ENCODE peak calls at places on chromosomes 16 and 17, in four cellular contexts. C is uterus, D is psoas muscle, U is ascending aorta. P is an unnamed sample.

GRCh38 chr17:46975287-46975686 is 3.8 kb downstream of the RPRML start:
- DNase-seq in D (no peak), U (no peak), C (no peak), P (no peak)

GRCh38 chr16:86120982-86121242 is 221.9 kb downstream of the IRF8 start:
- DNase-seq in D (no peak), C (no peak), U (no peak), P (no peak)

GRCh38 chr17:7235693-7236665 is 1.7 kb upstream of the DVL2 start:
- DNase-seq in D (peak; percentile 15), U (no peak), C (no peak), P (no peak)

GRCh38 chr17:59329558-59330313 is 1.7 kb upstream of the YPEL2 start:
- DNase-seq in U (peak; percentile 22), C (peak; percentile 73), D (peak; percentile 56), P (peak; percentile 67)

GRCh38 chr16:24984101-24984500 is 31.1 kb downstream of the ARHGAP17 start:
- DNase-seq in C (no peak), U (no peak), D (no peak), P (no peak)

GRCh38 chr16:29971304-29971703 is 2.4 kb upstream of the TAOK2 start:
- DNase-seq in C (no peak), D (no peak), U (no peak), P (no peak)

GRCh38 chr17:13981881-13982280 is 87.4 kb upstream of the COX10 start:
- DNase-seq in D (no peak), U (no peak), C (no peak), P (no peak)

GRCh38 chr16:74605746-74606520 is 981 bp downstream of the GLG1 start:
- DNase-seq in U (no peak), D (no peak), C (no peak), P (no peak)

GRCh38 chr17:44781553-44782348 is 23.0 kb downstream of the ADAM11 start:
- DNase-seq in C (peak; percentile 62), D (no peak), U (no peak), P (no peak)

GRCh38 chr17:56925088-56925487 is 11.2 kb upstream of the TRIM25 start:
- DNase-seq in D (no peak), U (no peak), C (no peak), P (no peak)

GRCh38 chr17:30514895-30515596 is 37.8 kb downstream of the GOSR1 start:
- DNase-seq in C (no peak), D (no peak), U (no peak), P (no peak)

GRCh38 chr17:57849163-57849873 is 526 bp downstream of the MRPS23 start:
- DNase-seq in D (no peak), C (no peak), U (no peak), P (no peak)

GRCh38 chr16:85888405-85889331 is 10.3 kb upstream of the IRF8 start:
- DNase-seq in C (no peak), D (no peak), U (no peak), P (no peak)

GRCh38 chr16:87322833-87323726 is 5.9 kb upstream of the C16orf95 start:
- DNase-seq in U (no peak), D (no peak), C (no peak), P (no peak)

GRCh38 chr16:12868788-12869187 is 32.6 kb upstream of the SHISA9 start:
- DNase-seq in U (no peak), D (no peak), C (no peak), P (no peak)

GRCh38 chr17:9110501-9110900 is 89.2 kb downstream of the NTN1 start:
- DNase-seq in C (no peak), U (no peak), D (no peak), P (no peak)

GRCh38 chr16:3216263-3216640 is 18.7 kb downstream of the ZNF200 start:
- DNase-seq in U (no peak), D (no peak), C (no peak), P (no peak)

DNA sequence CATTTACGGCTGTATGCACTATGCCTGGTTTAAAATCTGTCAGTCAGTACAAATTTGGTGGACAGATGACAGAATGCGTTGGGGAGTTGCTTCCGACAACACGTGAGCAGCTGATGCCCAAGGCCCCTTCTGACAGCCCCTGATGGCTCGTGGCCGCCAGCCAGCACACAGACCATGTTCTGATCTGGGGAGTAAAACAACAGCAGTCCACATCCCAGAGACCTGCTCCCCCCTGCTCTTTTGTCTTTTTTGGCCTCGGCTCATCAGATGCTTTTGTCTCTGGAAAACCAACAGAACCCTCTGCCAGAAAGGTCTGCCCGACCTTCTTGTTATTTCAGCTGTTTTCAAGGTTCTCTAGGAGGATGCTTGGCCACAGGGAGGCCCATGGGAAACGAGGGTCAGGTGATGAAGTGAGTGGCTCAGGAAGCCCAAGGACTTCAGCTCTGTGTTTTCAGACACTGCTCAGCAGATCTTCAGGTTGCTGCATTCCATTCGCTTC is 10.8 kb downstream of the ARSG start:
- DNase-seq in D (no peak), U (no peak), C (no peak), P (no peak)
- TF ChIP-seq CTCF in D (no peak), U (no peak), C (no peak), P (no peak)

GRCh38 chr16:9113707-9114106 is 22.3 kb downstream of the HAPSTR1 start:
- DNase-seq in U (no peak), D (no peak), C (no peak), P (no peak)

GRCh38 chr16:9114112-9114511 is 22.7 kb downstream of the HAPSTR1 start:
- DNase-seq in U (no peak), D (no peak), C (no peak), P (no peak)

GRCh38 chr16:9114842-9115241 is 23.4 kb downstream of the HAPSTR1 start:
- DNase-seq in C (no peak), D (no peak), U (no peak), P (no peak)

GRCh38 chr16:9112844-9113186 is 21.4 kb downstream of the HAPSTR1 start:
- DNase-seq in C (no peak), D (no peak), U (no peak), P (no peak)

DNA sequence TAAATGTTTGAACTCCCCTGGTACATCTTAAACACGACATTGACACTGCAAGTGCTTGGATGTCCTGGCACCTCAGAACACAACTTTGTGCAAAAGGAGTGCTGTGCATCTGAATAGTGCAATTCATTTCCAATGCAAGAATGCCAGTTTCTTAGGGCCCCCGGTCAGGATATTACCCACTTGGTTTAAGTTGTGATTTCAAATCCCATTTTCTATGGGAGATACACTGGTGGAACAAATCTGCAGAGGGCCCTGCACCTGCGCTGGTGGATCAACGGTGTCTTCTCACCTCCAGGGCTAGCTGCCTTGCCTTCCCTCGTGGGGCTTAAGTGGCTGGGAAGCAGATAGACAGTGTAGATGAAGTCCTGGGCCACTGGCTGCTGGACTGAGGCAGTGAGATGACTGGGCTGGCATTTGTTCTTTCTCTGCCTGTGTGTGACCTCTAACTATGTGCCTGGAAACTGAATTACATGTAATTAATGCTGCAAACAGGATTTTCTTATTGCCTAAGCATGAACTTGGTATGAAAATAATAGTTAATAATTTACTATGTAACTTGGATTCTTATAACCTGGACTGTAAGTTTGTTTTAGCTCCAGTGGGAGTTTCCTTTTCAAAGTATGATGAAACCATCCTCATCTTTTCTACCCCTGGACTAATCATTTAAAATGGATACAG is 20.9 kb downstream of the HAPSTR1 start:
- DNase-seq in D (no peak), U (no peak), C (no peak), P (no peak)
- H3K27ac ChIP-seq in D (peak overlapping the region; percentile 23), U (no peak overlapping the region), C (no peak overlapping the region), P (no peak overlapping the region)

GRCh38 chr17:18158022-18158600 is 25.5 kb upstream of the ALKBH5 start:
- DNase-seq in D (peak; percentile 92), U (peak; percentile 77), C (peak; percentile 95), P (peak; percentile 41)
- H3K4me3 ChIP-seq in D (peak overlapping the region; percentile 61), U (peak overlapping the region; percentile 49), C (peak overlapping the region; percentile 26), P (peak overlapping the region; percentile 53)

DNA sequence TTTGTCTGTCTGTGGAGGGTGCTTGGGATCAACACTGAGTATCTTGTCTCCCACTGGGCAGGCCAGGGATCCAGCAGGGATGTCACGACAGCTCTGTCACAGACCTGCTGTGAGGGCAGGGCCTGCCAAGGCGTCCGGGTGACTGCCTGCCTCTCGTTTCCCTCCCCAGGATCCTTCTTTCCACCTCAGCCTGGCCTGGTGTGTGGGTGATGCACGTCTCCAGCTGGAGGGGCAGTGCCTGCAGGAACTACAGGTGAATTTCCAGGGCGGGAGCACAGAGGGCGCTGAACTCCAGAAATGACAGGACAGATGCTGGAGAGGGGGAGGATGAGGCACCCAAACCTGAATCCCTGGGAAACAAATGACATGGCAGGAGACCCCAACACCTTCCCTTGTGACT is 6.8 kb upstream of the MMP15 start:
- DNase-seq in D (no peak), U (no peak), C (no peak), P (no peak)
- TF ChIP-seq CTCF in D (no peak), U (no peak), C (no peak), P (no peak)

GRCh38 chr17:17990282-17990681 is 17.6 kb downstream of the DRC3 start:
- DNase-seq in C (no peak), D (no peak), U (no peak), P (no peak)
- H3K27ac ChIP-seq in C (no peak overlapping the region), D (peak overlapping the region; percentile 71), U (no peak overlapping the region), P (no peak overlapping the region)

GRCh38 chr17:40553694-40554534 is 11.4 kb downstream of the CCR7 start:
- DNase-seq in D (peak; percentile 79), U (no peak), C (peak; percentile 82), P (peak; percentile 83)
- H3K4me3 ChIP-seq in D (peak overlapping the region; percentile 19), U (no peak overlapping the region), C (no peak overlapping the region), P (peak overlapping the region; percentile 31)

DNA sequence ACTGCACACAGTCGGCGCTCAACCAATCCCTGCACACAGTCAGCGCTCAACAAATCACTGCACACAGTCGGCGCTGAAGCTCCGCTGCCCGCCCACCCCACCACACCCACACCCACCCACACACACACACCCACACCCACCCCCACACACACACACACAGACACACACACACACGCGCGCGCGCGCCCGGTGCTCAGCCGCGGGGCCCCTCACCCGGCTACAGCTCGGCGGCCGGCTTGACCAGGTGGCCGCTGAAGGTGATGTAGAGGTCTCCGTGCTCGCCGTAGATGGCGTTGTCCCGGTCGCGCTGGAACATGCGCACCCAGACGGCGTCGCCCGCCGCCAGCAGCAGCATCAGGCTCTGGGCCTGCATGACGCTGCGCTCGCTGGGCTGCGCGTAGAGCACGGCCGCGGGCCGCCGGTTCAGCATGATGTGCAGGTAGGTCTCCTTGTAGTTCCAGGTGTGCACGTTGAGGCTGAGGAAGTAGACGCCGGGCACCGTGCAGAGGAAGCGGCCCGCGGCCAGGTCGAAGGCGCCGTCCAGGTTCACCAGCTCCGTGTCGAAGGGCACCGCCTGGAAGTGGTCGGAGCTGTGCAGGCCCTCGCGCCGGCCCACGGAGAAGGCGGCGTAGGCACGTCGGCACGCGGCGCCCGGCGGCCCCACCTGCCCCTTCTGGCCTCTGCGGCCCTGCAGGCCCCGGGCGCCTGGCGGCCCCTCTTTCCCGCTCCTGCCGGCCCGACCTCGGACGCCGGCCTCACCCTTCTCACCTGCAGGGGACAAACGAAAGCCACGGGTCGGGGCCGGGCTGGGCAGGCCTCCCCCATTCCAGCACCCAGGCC is 2.5 kb downstream of the C1QTNF8 start:
- DNase-seq in U (no peak), D (no peak), C (no peak), P (no peak)
- TF ChIP-seq CTCF in U (no peak), D (no peak), C (no peak), P (no peak)

P was measured in dorsolateral prefrontal cortex.